ENCODE peak calls at places on chromosomes 7 and 10, in four cellular contexts. K is adipocyte, R is psoas muscle, G is ovary. I is an unnamed sample.

GRCh38 chr7:84701524-84702306 is 485.1 kb downstream of the SEMA3D start:
- DNase-seq in K (peak; percentile 86), R (no peak), G (no peak), I (peak; percentile 84)

GRCh38 chr7:122269241-122269640 is 35.3 kb downstream of the FEZF1 start:
- DNase-seq in K (no peak), R (no peak), G (no peak), I (no peak)

GRCh38 chr10:127368937-127369336 is 172.5 kb upstream of the INSYN2A start:
- DNase-seq in K (no peak), R (no peak), G (no peak), I (no peak)

GRCh38 chr10:8312861-8313260 is 258.4 kb downstream of the GATA3 start:
- DNase-seq in K (no peak), R (no peak), G (no peak), I (peak; percentile 33)

GRCh38 chr7:35593896-35594295 is 101.0 kb downstream of the HERPUD2 start:
- DNase-seq in K (no peak), R (no peak), G (no peak), I (no peak)

GRCh38 chr10:117441812-117442443 is 66.7 kb upstream of the PDZD8 start:
- DNase-seq in K (no peak), R (no peak), G (no peak), I (peak; percentile 92)

GRCh38 chr7:46220066-46220630 is 299.1 kb upstream of the IGFBP3 start:
- DNase-seq in K (no peak), R (no peak), G (no peak), I (peak; percentile 9)

GRCh38 chr7:150631084-150631824 is 931 bp downstream of the GIMAP6 start:
- DNase-seq in K (no peak), R (peak; percentile 40), G (no peak), I (no peak)

GRCh38 chr7:140604076-140604475 is 36.5 kb downstream of the DENND2A start:
- DNase-seq in K (no peak), R (no peak), G (no peak), I (no peak)

GRCh38 chr7:110604885-110605284 is 486.0 kb upstream of the LRRN3 start:
- DNase-seq in K (peak; percentile 13), R (no peak), G (no peak), I (no peak)

GRCh38 chr10:78211476-78212110 is 177.9 kb downstream of the RPS24 start:
- DNase-seq in K (peak; percentile 82), R (peak; percentile 23), G (peak; percentile 52), I (peak; percentile 47)

GRCh38 chr7:127892488-127893314 is 138.5 kb downstream of the LRRC4 start:
- DNase-seq in K (no peak), R (no peak), G (no peak), I (no peak)

GRCh38 chr10:97196213-97197029 is 10.7 kb upstream of the SLIT1 start:
- DNase-seq in K (peak; percentile 67), R (peak; percentile 50), G (peak; percentile 38), I (peak; percentile 71)

GRCh38 chr10:75038335-75038734 is 73.1 kb upstream of the SAMD8 start:
- DNase-seq in K (peak; percentile 71), R (peak; percentile 30), G (peak; percentile 72), I (no peak)

GRCh38 chr7:44275829-44276570 is 49.4 kb downstream of the CAMK2B start:
- DNase-seq in K (no peak), R (peak; percentile 10), G (no peak), I (no peak)

GRCh38 chr7:23597064-23597907 is at the start of gene CCDC126:
- DNase-seq in K (peak; percentile 96), R (peak; percentile 94), G (peak; percentile 89), I (peak; percentile 94)
- H3K4me3 ChIP-seq in K (peak within 1 kb of the TSS; percentile 95), R (peak within 1 kb of the TSS; percentile 84), G (peak within 1 kb of the TSS; percentile 71), I (peak within 1 kb of the TSS; percentile 71)

DNA sequence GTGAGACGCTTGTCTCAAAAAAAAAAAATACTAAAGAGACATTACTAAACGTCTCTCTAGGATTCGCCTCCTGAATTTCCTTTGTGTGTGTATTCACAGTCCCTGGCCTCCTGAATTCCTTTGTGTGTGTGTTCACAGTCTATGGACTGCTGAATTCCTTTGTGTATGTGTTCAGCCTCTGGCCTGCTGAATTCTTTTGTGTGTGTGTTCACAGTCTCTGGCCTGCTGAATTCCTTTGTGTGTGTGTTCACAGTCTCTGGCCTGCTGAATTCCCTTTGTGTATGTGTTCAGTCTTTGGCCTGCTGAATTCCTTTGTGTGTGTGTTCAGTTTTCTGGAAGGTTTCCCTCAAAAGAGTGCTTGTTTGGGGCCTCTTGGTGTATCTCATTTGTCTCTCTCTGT is 8.2 kb downstream of the BMS1 start:
- DNase-seq in K (no peak), R (no peak), G (no peak), I (no peak)
- H3K36me3 ChIP-seq in K (peaks cover 92% of the 10 kb centered on the region), R (peaks cover 99% of the 10 kb centered on the region), G (no peaks in the 10 kb centered on the region), I (peaks cover 59% of the 10 kb centered on the region)

DNA sequence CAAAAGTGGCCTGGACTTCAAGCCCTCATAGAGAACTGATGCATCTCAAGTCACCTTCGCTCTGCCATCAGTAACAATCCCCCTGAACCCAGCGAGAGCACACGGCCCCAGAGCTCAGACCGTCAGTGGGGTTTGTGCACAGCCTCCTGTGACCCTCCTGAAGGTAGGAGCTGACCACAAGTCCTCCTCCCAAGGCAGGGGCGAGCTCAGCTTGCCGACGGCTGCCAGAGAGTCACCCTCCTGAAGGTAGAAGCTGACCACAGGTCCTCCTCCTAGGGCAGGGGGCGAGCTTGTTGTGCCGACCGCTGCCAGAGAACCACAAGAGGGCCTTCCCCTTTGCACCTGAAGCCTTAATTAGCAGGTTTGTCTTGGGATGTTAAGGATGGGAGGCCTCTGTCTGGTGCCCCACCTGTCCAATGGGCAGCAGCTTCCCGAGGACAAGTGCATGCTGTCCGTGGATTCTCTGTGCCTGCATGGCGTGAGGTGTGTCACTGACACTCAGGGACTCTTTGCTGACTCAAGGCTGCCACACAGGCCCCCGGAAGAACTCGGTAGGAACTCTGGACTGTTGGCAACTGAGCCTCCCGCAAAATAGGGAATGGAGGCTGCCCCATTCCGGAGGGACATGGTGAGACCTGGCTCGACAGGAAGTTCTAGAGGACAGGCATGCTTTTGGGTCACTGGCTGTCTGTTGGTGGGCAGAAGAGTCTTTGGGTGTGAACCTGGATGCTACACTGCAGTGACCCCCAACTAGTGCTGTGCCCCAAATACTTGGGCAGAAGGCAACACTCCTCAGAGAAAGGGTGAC is 487.4 kb downstream of the DNAJB6 start:
- DNase-seq in K (no peak), R (no peak), G (no peak), I (no peak)
- H3K9me3 ChIP-seq in K (peaks cover 2% of the 10 kb centered on the region), R (no peaks in the 10 kb centered on the region), G (no peaks in the 10 kb centered on the region), I (no peaks in the 10 kb centered on the region)

GRCh38 chr7:120215654-120216053 is 57.3 kb upstream of the KCND2 start:
- DNase-seq in K (no peak), R (no peak), G (no peak), I (no peak)
- H3K4me3 ChIP-seq in K (no peak overlapping the region), R (no peak overlapping the region), G (no peak overlapping the region), I (no peak overlapping the region)

DNA sequence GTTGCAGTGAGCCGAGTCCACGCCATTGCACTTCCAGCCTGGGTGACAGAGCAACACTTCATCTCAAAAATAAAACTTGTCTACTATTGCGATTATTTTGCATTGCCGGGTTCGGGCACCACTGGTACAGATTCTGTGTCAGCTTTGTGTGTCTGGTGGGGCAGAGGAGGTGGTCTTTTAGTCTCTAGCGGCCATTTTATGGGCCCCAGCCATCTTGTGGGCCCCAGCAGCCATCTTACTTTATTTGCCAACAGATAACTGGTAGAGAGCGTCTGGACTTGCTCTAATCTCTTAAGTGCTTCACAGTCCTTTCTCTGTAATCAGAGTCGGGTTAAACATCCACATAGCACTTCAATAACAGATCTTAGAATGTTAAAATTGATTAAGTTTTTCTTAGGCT is 4.9 kb downstream of the BUD23 start:
- DNase-seq in K (no peak), R (no peak), G (no peak), I (no peak)
- H3K36me3 ChIP-seq in K (peaks cover 58% of the 10 kb centered on the region), R (peaks cover 76% of the 10 kb centered on the region), G (no peaks in the 10 kb centered on the region), I (peaks cover 2% of the 10 kb centered on the region)

DNA sequence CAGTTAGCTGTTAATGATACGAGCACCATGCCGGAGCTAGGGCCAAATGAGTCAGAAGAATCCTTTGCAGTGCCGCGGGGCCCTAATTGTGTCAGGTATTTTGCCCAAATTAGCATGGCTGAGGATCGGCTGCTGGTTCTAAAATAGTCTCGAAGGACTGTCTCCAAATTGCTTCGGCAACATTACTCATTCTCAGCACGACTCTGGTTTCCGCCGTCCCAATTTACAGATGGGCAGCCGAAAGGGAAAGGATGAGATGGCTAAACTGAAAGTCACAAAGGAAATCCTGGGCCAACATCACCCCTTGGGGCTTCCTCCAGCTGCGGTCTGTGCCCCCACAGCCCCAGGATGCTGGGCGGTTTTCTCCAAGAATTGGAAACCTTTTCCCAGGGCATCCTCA is 351.4 kb downstream of the PAXIP1 start:
- DNase-seq in K (no peak), R (no peak), G (no peak), I (no peak)
- H3K9me3 ChIP-seq in K (no peaks in the 10 kb centered on the region), R (no peaks in the 10 kb centered on the region), G (no peaks in the 10 kb centered on the region), I (no peaks in the 10 kb centered on the region)

GRCh38 chr10:129958686-129959543 is 5.2 kb downstream of the EBF3 start:
- DNase-seq in K (no peak), R (peak; percentile 25), G (no peak), I (no peak)

GRCh38 chr10:129958118-129958685 is 5.9 kb downstream of the EBF3 start:
- DNase-seq in K (no peak), R (no peak), G (no peak), I (no peak)

GRCh38 chr10:129961274-129961839 is 2.7 kb downstream of the EBF3 start:
- DNase-seq in K (no peak), R (no peak), G (no peak), I (no peak)

GRCh38 chr10:129960493-129961273 is 3.4 kb downstream of the EBF3 start:
- DNase-seq in K (no peak), R (no peak), G (no peak), I (no peak)

GRCh38 chr10:129959544-129960492 is 4.3 kb downstream of the EBF3 start:
- DNase-seq in K (no peak), R (no peak), G (no peak), I (no peak)
- H3K4me3 ChIP-seq in K (peak overlapping the region; percentile 94), R (peak overlapping the region; percentile 83), G (no peak overlapping the region), I (peak overlapping the region; percentile 32)

I was measured in MG63.